ENCODE peak calls at places on chromosomes 4 and X, in four cellular contexts. D is neuronal stem cell, N is H9, H is H1. W is an unnamed sample.

GRCh38 chr4:94038195-94038594 is 169.5 kb upstream of the SMARCAD1 start:
- DNase-seq in D (no peak), N (no peak), H (no peak), W (no peak)

GRCh38 chr4:38804654-38805295 is at the start of gene TLR1:
- DNase-seq in D (no peak), N (no peak), H (no peak), W (peak; percentile 57)

GRCh38 chrX:115372026-115372610 is 82.6 kb downstream of the LUZP4 start:
- DNase-seq in D (no peak), N (no peak), H (no peak), W (peak; percentile 84)

GRCh38 chrX:85611926-85612325 is 232.5 kb upstream of the POF1B start:
- DNase-seq in D (no peak), N (no peak), H (no peak), W (peak; percentile 2)

GRCh38 chr4:8759987-8760386 is 111.7 kb downstream of the HMX1 start:
- DNase-seq in D (no peak), N (no peak), H (no peak), W (no peak)

GRCh38 chr4:2062168-2062807 is 3.2 kb downstream of the NAT8L start:
- DNase-seq in D (no peak), N (no peak), H (no peak), W (no peak)

GRCh38 chr4:7857238-7857701 is 82.4 kb downstream of the AFAP1 start:
- DNase-seq in D (no peak), N (no peak), H (no peak), W (peak; percentile 63)

GRCh38 chr4:78863991-78864390 is 75.2 kb downstream of the PAQR3 start:
- DNase-seq in D (no peak), N (no peak), H (no peak), W (no peak)

GRCh38 chr4:189221691-189222090 is 719.0 kb upstream of the FRG1 start:
- DNase-seq in D (no peak), N (no peak), H (no peak), W (no peak)

GRCh38 chr4:29540439-29541102 is 1179.6 kb upstream of the PCDH7 start:
- DNase-seq in D (no peak), N (no peak), H (no peak), W (peak; percentile 2)

GRCh38 chr4:17516980-17517379 is 2.0 kb downstream of the CLRN2 start:
- DNase-seq in D (no peak), N (no peak), H (no peak), W (no peak)

GRCh38 chr4:133154725-133155124 is 5.6 kb downstream of the PCDH10 start:
- DNase-seq in D (no peak), N (no peak), H (no peak), W (peak; percentile 52)

GRCh38 chrX:129347291-129347690 is 176.0 kb downstream of the SMARCA1 start:
- DNase-seq in D (no peak), N (peak; percentile 60), H (peak; percentile 39), W (no peak)

GRCh38 chrX:140526138-140526537 is 21.3 kb upstream of the SOX3 start:
- DNase-seq in D (no peak), N (peak; percentile 52), H (no peak), W (peak; percentile 25)

GRCh38 chrX:140521393-140521792 is 16.5 kb upstream of the SOX3 start:
- DNase-seq in D (no peak), N (no peak), H (no peak), W (no peak)

GRCh38 chrX:140525448-140525847 is 20.6 kb upstream of the SOX3 start:
- DNase-seq in D (no peak), N (no peak), H (no peak), W (peak; percentile 33)

DNA sequence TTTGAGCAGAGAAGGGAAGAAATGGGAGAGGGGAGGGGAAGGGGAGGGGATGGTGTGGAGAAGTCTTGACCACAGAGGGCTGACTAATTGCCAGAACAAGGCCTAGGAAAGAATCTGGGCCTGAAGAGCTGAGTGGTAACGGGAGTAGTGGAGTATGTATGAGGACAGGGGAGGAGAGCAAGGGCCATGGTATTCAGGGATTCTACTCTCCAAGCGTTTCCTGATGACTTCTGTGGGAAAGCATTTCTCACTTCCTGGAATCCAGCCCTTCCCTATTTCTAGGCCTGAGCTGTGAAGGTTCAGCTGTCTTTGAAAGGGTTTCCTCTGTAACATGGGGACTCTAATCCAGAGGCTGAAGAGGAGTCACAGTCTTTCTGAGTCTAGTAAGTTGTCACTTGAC is 19.7 kb upstream of the SOX3 start:
- DNase-seq in D (no peak), N (peak; percentile 25), H (no peak), W (peak; percentile 52)
- H2BK12ac ChIP-seq in D (no peak overlapping the region), N (no peak overlapping the region), H (peak overlapping the region; percentile 60), W (no peak overlapping the region)

GRCh38 chrX:49257074-49257790 is 7.3 kb downstream of the FOXP3 start:
- DNase-seq in D (no peak), N (no peak), H (no peak), W (no peak)
- H3K27ac ChIP-seq in D (no peak overlapping the region), N (no peak overlapping the region), H (no peak overlapping the region), W (no peak overlapping the region)

GRCh38 chr4:184719407-184719806 is 14.5 kb downstream of the CENPU start:
- DNase-seq in D (no peak), N (no peak), H (no peak), W (no peak)

GRCh38 chr4:184721254-184721653 is 12.6 kb downstream of the CENPU start:
- DNase-seq in D (no peak), N (no peak), H (no peak), W (no peak)

GRCh38 chr4:184727430-184727829 is 6.5 kb downstream of the CENPU start:
- DNase-seq in D (no peak), N (no peak), H (no peak), W (no peak)

DNA sequence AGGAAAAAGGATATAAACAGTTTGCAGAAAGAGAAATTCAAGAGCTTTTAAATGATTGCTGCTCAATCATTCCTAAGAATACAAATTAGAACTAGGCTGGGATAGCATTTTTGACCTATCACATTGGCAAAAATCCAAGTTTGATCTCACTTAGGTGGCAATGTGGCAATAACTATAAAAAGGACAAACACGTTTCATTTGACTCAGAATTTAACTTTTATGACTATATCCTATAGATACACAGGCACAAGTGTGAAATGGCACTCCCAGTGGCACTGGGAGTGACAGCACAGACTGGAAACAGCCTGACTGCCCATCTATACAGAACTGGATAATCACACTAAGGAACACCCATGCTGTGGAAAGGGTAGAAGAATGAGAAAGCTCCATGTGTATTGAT is 11.1 kb downstream of the CENPU start:
- DNase-seq in D (no peak), N (no peak), H (no peak), W (no peak)
- H2BK12ac ChIP-seq in D (no peak overlapping the region), N (no peak overlapping the region), H (no peak overlapping the region), W (no peak overlapping the region)

GRCh38 chr4:147830987-147831386 is 99.1 kb downstream of the ARHGAP10 start:
- DNase-seq in D (no peak), N (no peak), H (no peak), W (peak; percentile 76)
- H3K27ac ChIP-seq in D (no peak overlapping the region), N (no peak overlapping the region), H (no peak overlapping the region), W (peak overlapping the region; percentile 61)